ENCODE peak calls at places on chromosomes 4 and X, in five cellular contexts. I, T, Q, P and J are unnamed samples.

GRCh38 chr4:24802648-24803047 is 7.3 kb downstream of the SOD3 start:
- DNase-seq in I (no peak), Q (no peak), P (peak), T (no peak), J (no peak)

GRCh38 chr4:73593631-73594241 is 26.5 kb downstream of the RASSF6 start:
- DNase-seq in P (peak), Q (no peak), T (no peak), I (no peak), J (no peak)

GRCh38 chrX:134526399-134526798 is 66.4 kb downstream of the HPRT1 start:
- DNase-seq in I (no peak), Q (no peak), T (no peak), P (no peak), J (no peak)

GRCh38 chrX:43882294-43882681 is at the start of gene MAOB:
- DNase-seq in Q (no peak), I (peak), P (no peak), T (no peak), J (peak)

GRCh38 chr4:14415146-14415545 is 587.1 kb upstream of the CPEB2 start:
- DNase-seq in T (no peak), P (peak), I (no peak), Q (no peak), J (no peak)

GRCh38 chr4:56782019-56782418 is 39.5 kb downstream of the SPINK2 start:
- DNase-seq in T (no peak), I (no peak), P (no peak), Q (no peak), J (no peak)

GRCh38 chr4:183068502-183068901 is 30.6 kb upstream of the WWC2 start:
- DNase-seq in I (no peak), T (no peak), Q (no peak), P (no peak), J (no peak)

GRCh38 chrX:49919617-49920016 is 2.8 kb upstream of the CLCN5 start:
- DNase-seq in P (peak), T (no peak), I (peak), Q (peak), J (peak)

GRCh38 chrX:51608766-51609165 is 9.9 kb downstream of the CENPVL3 start:
- DNase-seq in Q (no peak), I (no peak), P (peak), T (no peak), J (no peak)

GRCh38 chr4:87985097-87985886 is 9.8 kb downstream of the SPP1 start:
- DNase-seq in T (no peak), P (peak), I (peak), Q (peak), J (peak)

GRCh38 chr4:73576366-73576765 is 43.9 kb downstream of the RASSF6 start:
- DNase-seq in I (no peak), Q (no peak), P (peak), T (no peak), J (peak)

GRCh38 chr4:25223770-25224375 is 10.0 kb upstream of the PI4K2B start:
- DNase-seq in I (peak), P (peak), T (no peak), Q (peak), J (peak)

GRCh38 chr4:102472441-102473013 is 28.6 kb upstream of the NFKB1 start:
- DNase-seq in I (no peak), Q (no peak), P (no peak), T (no peak), J (no peak)

GRCh38 chr4:19478791-19479190 is 772.9 kb upstream of the SLIT2 start:
- DNase-seq in P (peak), I (no peak), Q (no peak), T (no peak), J (no peak)

GRCh38 chr4:24249972-24250371 is 334.4 kb downstream of the DHX15 start:
- DNase-seq in T (no peak), P (no peak), I (no peak), Q (no peak), J (no peak)

GRCh38 chr4:139144161-139144859 is 32.7 kb downstream of the ELF2 start:
- DNase-seq in P (peak), T (no peak), I (no peak), Q (no peak), J (no peak)

GRCh38 chrX:49019599-49020249 is 17.7 kb upstream of the GRIPAP1 start:
- DNase-seq in P (no peak), Q (no peak), I (no peak), T (no peak), J (no peak)

GRCh38 chr4:102439835-102440234 is 61.3 kb upstream of the NFKB1 start:
- DNase-seq in I (no peak), T (no peak), Q (no peak), P (peak), J (no peak)

GRCh38 chr4:144817081-144817480 is 171.1 kb downstream of the HHIP start:
- DNase-seq in T (no peak), Q (no peak), P (no peak), I (no peak), J (no peak)

GRCh38 chr4:56666279-56666678 is 14.8 kb downstream of the HOPX start:
- DNase-seq in T (no peak), P (no peak), Q (no peak), I (peak), J (no peak)

GRCh38 chrX:123173833-123174232 is 10.2 kb upstream of the GRIA3 start:
- DNase-seq in I (no peak), T (no peak), Q (no peak), P (no peak), J (no peak)